ENCODE peak calls at places on chromosomes 3 and 15, in nine cellular contexts. C is GM12864, P is GM23338, Q is dorsolateral prefrontal cortex, K is right cardiac atrium, Y is choroid plexus epithelial cell, M is AG09309, S is cardiac fibroblast, I is foreskin fibroblast. E is an unnamed sample.

GRCh38 chr3:5787863-5788488 is 600.5 kb downstream of the EDEM1 start:
- DNase-seq in Q (peak; percentile 76), Y (no peak), S (no peak), I (no peak), M (no peak), C (no peak), K (peak; percentile 13), P (no peak), E (peak; percentile 4)

GRCh38 chr15:39508536-39508935 is 72.3 kb upstream of the THBS1 start:
- DNase-seq in K (no peak), S (no peak), Q (no peak), I (no peak), C (no peak), Y (no peak), M (no peak), P (no peak), E (no peak)

GRCh38 chr15:71462638-71463037 is 347.4 kb downstream of the THSD4 start:
- DNase-seq in Y (no peak), S (no peak), K (no peak), I (no peak), M (no peak), Q (no peak), C (no peak), P (no peak), E (no peak)

GRCh38 chr3:187112934-187113793 is 26.1 kb downstream of the RPL39L start:
- DNase-seq in K (no peak), I (peak; percentile 20), M (no peak), S (peak; percentile 55), Y (peak; percentile 71), P (peak; percentile 54), Q (no peak), C (no peak), E (no peak)

GRCh38 chr3:187025254-187025655 is 94.9 kb downstream of the ST6GAL1 start:
- DNase-seq in Q (no peak), S (no peak), I (no peak), Y (no peak), P (no peak), K (no peak), C (no peak), M (no peak), E (no peak)

GRCh38 chr3:151012753-151013152 is 40.2 kb upstream of the CLRN1 start:
- DNase-seq in Q (no peak), C (no peak), S (no peak), Y (no peak), P (no peak), K (no peak), I (no peak), M (no peak), E (no peak)

GRCh38 chr3:72031581-72031980 is 246.6 kb upstream of the PROK2 start:
- DNase-seq in M (peak; percentile 61), S (peak; percentile 53), C (no peak), Y (peak; percentile 30), K (peak; percentile 12), Q (peak; percentile 53), P (no peak), I (peak; percentile 48), E (no peak)

GRCh38 chr3:129560931-129561594 is 18.1 kb downstream of the H1-8 start:
- DNase-seq in C (no peak), I (peak; percentile 93), Y (peak; percentile 77), S (peak; percentile 95), Q (peak; percentile 18), P (no peak), M (peak; percentile 51), K (peak; percentile 93), E (no peak)

GRCh38 chr3:155411500-155412223 is 118.2 kb upstream of the STRIT1 start:
- DNase-seq in M (no peak), K (no peak), I (no peak), S (no peak), C (no peak), Q (no peak), P (peak; percentile 26), Y (no peak), E (no peak)

GRCh38 chr3:55189359-55189801 is 261.5 kb upstream of the LRTM1 start:
- DNase-seq in I (peak; percentile 87), M (peak; percentile 87), K (no peak), Q (no peak), P (peak; percentile 48), Y (peak; percentile 49), C (no peak), S (peak; percentile 88), E (no peak)

GRCh38 chr3:187247398-187247797 is 44.1 kb downstream of the MASP1 start:
- DNase-seq in K (no peak), I (no peak), P (peak; percentile 18), Q (no peak), S (no peak), Y (no peak), M (no peak), C (no peak), E (no peak)

GRCh38 chr15:58889363-58889762 is 44.1 kb downstream of the SLTM start:
- DNase-seq in M (no peak), Y (peak; percentile 6), I (no peak), K (no peak), S (peak; percentile 5), C (no peak), Q (no peak), P (no peak), E (no peak)

GRCh38 chr3:143016321-143016972 is 15.1 kb downstream of the U2SURP start:
- DNase-seq in C (no peak), I (no peak), S (no peak), M (no peak), K (no peak), P (peak; percentile 47), Q (no peak), Y (no peak), E (no peak)

GRCh38 chr3:40901298-40901697 is 298.0 kb upstream of the CTNNB1 start:
- DNase-seq in M (no peak), Y (no peak), K (no peak), Q (no peak), I (no peak), C (no peak), P (no peak), S (no peak), E (no peak)

GRCh38 chr15:99102332-99103235 is 2.3 kb upstream of the SYNM start:
- DNase-seq in Y (no peak), K (no peak), C (no peak), I (no peak), P (no peak), M (no peak), Q (no peak), S (no peak), E (no peak)

GRCh38 chr15:36571301-36571700 is 8.1 kb upstream of the CDIN1 start:
- DNase-seq in P (no peak), M (no peak), S (no peak), I (peak; percentile 27), C (no peak), K (no peak), Q (no peak), Y (no peak), E (peak; percentile 21)

GRCh38 chr3:147422934-147423599 is 13.9 kb downstream of the ZIC1 start:
- DNase-seq in C (no peak), Q (no peak), P (peak; percentile 70), Y (peak; percentile 83), K (no peak), S (no peak), M (no peak), I (no peak), E (no peak)
- H3K4me3 ChIP-seq in C (no peak overlapping the region), Q (peak overlapping the region; percentile 55), P (peak overlapping the region; percentile 54), Y (peak overlapping the region; percentile 60), K (no peak overlapping the region), S (no peak overlapping the region), M (no peak overlapping the region), I (no peak overlapping the region), E (peak overlapping the region; percentile 4)

DNA sequence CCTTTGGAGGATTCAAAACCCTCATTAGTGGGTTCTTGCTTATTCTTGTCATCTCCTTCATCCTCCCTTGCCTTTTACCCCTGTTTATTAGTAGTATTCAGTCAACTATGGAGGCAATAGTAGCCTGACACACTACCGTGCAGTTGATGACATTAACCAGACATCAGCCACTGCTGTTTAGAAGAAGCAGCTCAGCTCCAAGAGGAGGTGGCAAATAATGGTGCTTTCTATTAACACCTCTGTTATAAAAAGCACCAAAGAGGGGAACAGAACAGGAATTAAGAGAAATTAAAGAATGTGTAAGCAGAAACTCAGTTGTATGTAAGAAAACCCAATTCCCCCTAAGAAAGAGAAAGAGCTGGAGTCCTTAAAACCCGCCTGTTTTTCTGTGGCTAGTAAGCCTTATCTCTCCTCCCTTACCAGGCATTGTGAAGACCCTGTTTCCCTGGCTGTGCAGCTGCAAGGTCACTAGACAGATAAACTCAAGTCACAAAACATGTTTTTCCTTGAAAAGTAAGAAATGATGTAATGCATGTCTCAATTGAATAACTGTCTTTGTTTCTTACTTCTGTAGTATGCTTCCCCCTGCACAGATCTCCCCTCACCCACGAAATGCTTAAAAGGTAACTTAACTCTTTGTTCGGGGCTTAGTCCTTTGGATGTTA is 21.2 kb downstream of the CCR4 start:
- DNase-seq in Q (no peak), S (no peak), P (no peak), M (no peak), C (no peak), I (no peak), Y (no peak), K (no peak), E (no peak)
- H3K4me3 ChIP-seq in Q (no peak overlapping the region), S (no peak overlapping the region), P (no peak overlapping the region), M (no peak overlapping the region), C (no peak overlapping the region), I (no peak overlapping the region), Y (no peak overlapping the region), K (no peak overlapping the region), E (no peak overlapping the region)

GRCh38 chr3:140943781-140944547 is 2.3 kb downstream of the SLC25A36 start:
- DNase-seq in Q (no peak), Y (no peak), C (no peak), M (no peak), P (no peak), I (no peak), K (no peak), S (no peak), E (no peak)

GRCh38 chr3:140941434-140942220 is at the start of gene SLC25A36:
- DNase-seq in S (peak; percentile 97), Y (peak; percentile 98), K (peak; percentile 98), Q (peak; percentile 98), I (peak; percentile 97), C (peak; percentile 99), P (peak; percentile 100), M (peak; percentile 82), E (peak; percentile 97)

GRCh38 chr3:140941090-140941433 is 574 bp upstream of the SLC25A36 start:
- DNase-seq in C (no peak), Q (no peak), S (no peak), Y (no peak), I (no peak), P (no peak), M (no peak), K (no peak), E (no peak)

GRCh38 chr3:140942221-140943104 is 827 bp downstream of the SLC25A36 start:
- DNase-seq in P (peak; percentile 90), K (peak; percentile 53), Q (peak; percentile 40), S (peak; percentile 66), I (peak; percentile 45), M (no peak), C (no peak), Y (peak; percentile 58), E (peak; percentile 14)
- H3K4me3 ChIP-seq in P (peak overlapping the region; percentile 64), K (peak overlapping the region; percentile 85), Q (peak overlapping the region; percentile 80), S (peak overlapping the region; percentile 99), I (peak overlapping the region; percentile 92), M (peak overlapping the region; percentile 96), C (peak overlapping the region; percentile 88), Y (peak overlapping the region; percentile 93), E (peak overlapping the region; percentile 92)

DNA sequence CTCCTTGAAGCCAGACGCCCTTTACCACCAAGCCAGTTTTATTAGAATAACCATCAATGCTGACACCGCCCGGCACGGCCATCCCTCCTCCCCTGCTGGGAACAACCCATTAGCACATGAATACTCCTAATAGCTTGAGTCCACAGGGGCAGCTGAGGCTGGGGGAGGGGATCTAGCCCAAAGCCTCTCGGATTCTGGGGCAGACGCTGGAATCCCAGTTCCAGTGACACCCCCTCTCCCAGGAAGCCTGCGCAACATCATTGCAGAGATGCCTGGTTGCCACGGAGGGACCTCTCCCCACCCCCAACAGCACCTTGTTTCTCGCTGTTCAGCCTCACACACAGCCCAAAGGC is 1.2 kb upstream of the LINGO1 start:
- DNase-seq in C (no peak), S (no peak), P (peak; percentile 98), K (no peak), M (no peak), I (no peak), Y (no peak), Q (no peak), E (no peak)
- H3K4me3 ChIP-seq in C (no peak overlapping the region), S (no peak overlapping the region), P (peak overlapping the region; percentile 73), K (no peak overlapping the region), M (no peak overlapping the region), I (no peak overlapping the region), Y (no peak overlapping the region), Q (peak overlapping the region; percentile 61), E (no peak overlapping the region)